ENCODE peak calls at places on chromosomes 13 and 19, in eight cellular contexts. One of them, this sample, is unnamed.

GRCh38 chr13:29654807-29655547 is 59.5 kb upstream of the SLC7A1 start:
- DNase-seq in HFF-Myc: peak; percentile 87
- DNase-seq in kidney epithelial cell: no peak
- DNase-seq in right lobe of liver: no peak
- DNase-seq in IMR-90: peak; percentile 86
- DNase-seq in DND-41: no peak
- DNase-seq in uterus: no peak
- DNase-seq in stomach: no peak
- DNase-seq in this sample: no peak

GRCh38 chr13:75803175-75803611 is 167.1 kb downstream of the LMO7 start:
- DNase-seq in IMR-90: no peak
- DNase-seq in stomach: peak; percentile 57
- DNase-seq in right lobe of liver: no peak
- DNase-seq in kidney epithelial cell: no peak
- DNase-seq in HFF-Myc: no peak
- DNase-seq in DND-41: no peak
- DNase-seq in uterus: no peak
- DNase-seq in this sample: peak; percentile 18

GRCh38 chr19:14361824-14362223 is 19.4 kb upstream of the ADGRE5 start:
- DNase-seq in stomach: no peak
- DNase-seq in DND-41: no peak
- DNase-seq in uterus: no peak
- DNase-seq in kidney epithelial cell: no peak
- DNase-seq in HFF-Myc: no peak
- DNase-seq in IMR-90: no peak
- DNase-seq in right lobe of liver: no peak
- DNase-seq in this sample: peak; percentile 44

GRCh38 chr19:16895467-16896097 is 6.8 kb downstream of the F2RL3 start:
- DNase-seq in right lobe of liver: no peak
- DNase-seq in IMR-90: no peak
- DNase-seq in HFF-Myc: no peak
- DNase-seq in DND-41: no peak
- DNase-seq in uterus: no peak
- DNase-seq in stomach: no peak
- DNase-seq in kidney epithelial cell: no peak
- DNase-seq in this sample: no peak

GRCh38 chr19:56477429-56478338 is 539 bp upstream of the ZNF667 start:
- DNase-seq in kidney epithelial cell: peak; percentile 69
- DNase-seq in DND-41: peak; percentile 88
- DNase-seq in IMR-90: peak; percentile 91
- DNase-seq in right lobe of liver: peak; percentile 81
- DNase-seq in uterus: peak; percentile 91
- DNase-seq in HFF-Myc: peak; percentile 54
- DNase-seq in stomach: peak; percentile 59
- DNase-seq in this sample: no peak

GRCh38 chr19:49691243-49692101 is 556 bp downstream of the CPT1C start:
- DNase-seq in kidney epithelial cell: no peak
- DNase-seq in stomach: no peak
- DNase-seq in right lobe of liver: no peak
- DNase-seq in uterus: peak; percentile 73
- DNase-seq in DND-41: no peak
- DNase-seq in IMR-90: peak; percentile 70
- DNase-seq in HFF-Myc: no peak
- DNase-seq in this sample: no peak

GRCh38 chr13:73544175-73544574 is 485.4 kb downstream of the KLF5 start:
- DNase-seq in kidney epithelial cell: no peak
- DNase-seq in stomach: no peak
- DNase-seq in uterus: no peak
- DNase-seq in DND-41: no peak
- DNase-seq in HFF-Myc: no peak
- DNase-seq in IMR-90: no peak
- DNase-seq in right lobe of liver: no peak
- DNase-seq in this sample: no peak

GRCh38 chr19:2983351-2984195 is 6.2 kb downstream of the TLE6 start:
- DNase-seq in DND-41: no peak
- DNase-seq in kidney epithelial cell: peak; percentile 42
- DNase-seq in uterus: peak; percentile 77
- DNase-seq in right lobe of liver: peak; percentile 36
- DNase-seq in IMR-90: peak; percentile 7
- DNase-seq in HFF-Myc: no peak
- DNase-seq in stomach: no peak
- DNase-seq in this sample: no peak

GRCh38 chr19:30228726-30229523 is 143.3 kb upstream of the ZNF536 start:
- DNase-seq in kidney epithelial cell: no peak
- DNase-seq in IMR-90: peak; percentile 6
- DNase-seq in stomach: no peak
- DNase-seq in DND-41: no peak
- DNase-seq in uterus: no peak
- DNase-seq in right lobe of liver: no peak
- DNase-seq in HFF-Myc: no peak
- DNase-seq in this sample: no peak

GRCh38 chr13:40273173-40274000 is 393.1 kb downstream of the FOXO1 start:
- DNase-seq in stomach: no peak
- DNase-seq in kidney epithelial cell: no peak
- DNase-seq in DND-41: no peak
- DNase-seq in uterus: no peak
- DNase-seq in IMR-90: no peak
- DNase-seq in HFF-Myc: no peak
- DNase-seq in right lobe of liver: no peak
- DNase-seq in this sample: no peak

GRCh38 chr19:44912854-44913253 is 1.6 kb upstream of the APOC1 start:
- DNase-seq in IMR-90: no peak
- DNase-seq in HFF-Myc: no peak
- DNase-seq in uterus: no peak
- DNase-seq in DND-41: no peak
- DNase-seq in right lobe of liver: peak; percentile 92
- DNase-seq in stomach: no peak
- DNase-seq in kidney epithelial cell: no peak
- DNase-seq in this sample: no peak

GRCh38 chr13:46369506-46370268 is 17.4 kb downstream of the RUBCNL start:
- DNase-seq in right lobe of liver: no peak
- DNase-seq in HFF-Myc: no peak
- DNase-seq in stomach: no peak
- DNase-seq in DND-41: no peak
- DNase-seq in uterus: no peak
- DNase-seq in kidney epithelial cell: peak; percentile 58
- DNase-seq in IMR-90: peak; percentile 68
- DNase-seq in this sample: no peak

GRCh38 chr13:53028637-53029121 is at the start of gene OLFM4:
- DNase-seq in right lobe of liver: no peak
- DNase-seq in uterus: no peak
- DNase-seq in stomach: no peak
- DNase-seq in HFF-Myc: no peak
- DNase-seq in IMR-90: no peak
- DNase-seq in DND-41: no peak
- DNase-seq in kidney epithelial cell: no peak
- DNase-seq in this sample: no peak
- H3K4me3 ChIP-seq in right lobe of liver: no peak within 1 kb of the TSS
- H3K4me3 ChIP-seq in uterus: no peak within 1 kb of the TSS
- H3K4me3 ChIP-seq in stomach: no peak within 1 kb of the TSS
- H3K4me3 ChIP-seq in HFF-Myc: no peak within 1 kb of the TSS
- H3K4me3 ChIP-seq in IMR-90: no peak within 1 kb of the TSS
- H3K4me3 ChIP-seq in DND-41: no peak within 1 kb of the TSS
- H3K4me3 ChIP-seq in kidney epithelial cell: no peak within 1 kb of the TSS
- H3K4me3 ChIP-seq in this sample: no peak within 1 kb of the TSS

GRCh38 chr13:97222934-97223710 is 989 bp downstream of the MBNL2 start:
- DNase-seq in right lobe of liver: no peak
- DNase-seq in stomach: no peak
- DNase-seq in IMR-90: no peak
- DNase-seq in uterus: no peak
- DNase-seq in kidney epithelial cell: no peak
- DNase-seq in HFF-Myc: no peak
- DNase-seq in DND-41: no peak
- DNase-seq in this sample: no peak
- H3K4me3 ChIP-seq in right lobe of liver: peak overlapping the region; percentile 61
- H3K4me3 ChIP-seq in stomach: peak overlapping the region; percentile 57
- H3K4me3 ChIP-seq in IMR-90: peak overlapping the region; percentile 90
- H3K4me3 ChIP-seq in uterus: peak overlapping the region; percentile 52
- H3K4me3 ChIP-seq in kidney epithelial cell: peak overlapping the region; percentile 66
- H3K4me3 ChIP-seq in HFF-Myc: peak overlapping the region; percentile 65
- H3K4me3 ChIP-seq in DND-41: peak overlapping the region; percentile 65
- H3K4me3 ChIP-seq in this sample: peak overlapping the region; percentile 82

DNA sequence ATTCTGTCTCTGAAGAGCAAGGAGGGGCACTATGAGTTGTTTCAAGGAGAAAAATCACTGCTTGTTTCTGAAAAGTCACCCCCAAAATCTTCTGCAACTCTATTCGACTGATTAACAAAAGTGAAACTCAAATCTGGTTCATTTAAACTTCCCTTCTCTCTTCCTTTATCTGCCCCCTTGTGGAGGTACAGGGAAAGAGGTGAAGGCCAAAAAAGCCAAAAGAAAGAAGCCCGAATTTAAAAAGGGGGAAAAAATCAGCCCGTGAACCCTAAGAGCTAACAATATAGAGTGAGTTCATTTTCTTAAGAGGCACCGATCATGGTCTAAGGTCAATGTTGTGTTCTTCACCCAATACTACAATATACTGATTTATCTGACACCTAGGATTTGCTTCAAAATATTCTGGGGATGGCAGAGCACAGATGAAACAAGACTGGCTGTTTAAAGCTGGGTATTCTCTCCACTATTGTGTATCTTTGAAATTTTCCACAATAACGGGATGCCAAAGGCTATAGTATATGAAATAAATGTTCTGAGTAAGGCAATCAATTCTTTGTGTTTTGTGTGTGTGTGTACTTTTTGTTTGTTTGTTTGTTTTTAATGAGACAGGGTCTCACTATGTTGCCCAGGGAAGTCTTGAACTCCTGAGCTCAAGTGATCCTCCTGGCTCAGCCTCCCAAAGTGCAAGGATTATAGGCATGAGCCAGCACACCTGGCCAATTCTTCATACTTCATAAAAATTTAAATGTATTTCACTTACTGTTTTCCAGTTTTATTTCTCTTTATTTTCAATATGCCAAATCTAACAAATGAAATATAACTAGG is 55.0 kb upstream of the EEF1AKMT1 start:
- DNase-seq in stomach: no peak
- DNase-seq in uterus: no peak
- DNase-seq in right lobe of liver: no peak
- DNase-seq in IMR-90: peak; percentile 64
- DNase-seq in HFF-Myc: peak; percentile 16
- DNase-seq in kidney epithelial cell: no peak
- DNase-seq in DND-41: peak; percentile 52
- DNase-seq in this sample: peak; percentile 58
- H3K4me3 ChIP-seq in stomach: peak overlapping the region; percentile 23
- H3K4me3 ChIP-seq in uterus: no peak overlapping the region
- H3K4me3 ChIP-seq in right lobe of liver: no peak overlapping the region
- H3K4me3 ChIP-seq in IMR-90: peak overlapping the region; percentile 30
- H3K4me3 ChIP-seq in HFF-Myc: no peak overlapping the region
- H3K4me3 ChIP-seq in kidney epithelial cell: no peak overlapping the region
- H3K4me3 ChIP-seq in DND-41: no peak overlapping the region
- H3K4me3 ChIP-seq in this sample: peak overlapping the region; percentile 27

GRCh38 chr19:1266818-1267440 is 2.2 kb upstream of the CIRBP start:
- DNase-seq in stomach: peak; percentile 80
- DNase-seq in IMR-90: no peak
- DNase-seq in HFF-Myc: no peak
- DNase-seq in DND-41: peak; percentile 55
- DNase-seq in kidney epithelial cell: no peak
- DNase-seq in uterus: peak; percentile 86
- DNase-seq in right lobe of liver: peak; percentile 80
- DNase-seq in this sample: no peak

GRCh38 chr19:1263198-1263597 is 5.9 kb upstream of the CIRBP start:
- DNase-seq in DND-41: no peak
- DNase-seq in kidney epithelial cell: no peak
- DNase-seq in right lobe of liver: no peak
- DNase-seq in stomach: no peak
- DNase-seq in HFF-Myc: no peak
- DNase-seq in uterus: no peak
- DNase-seq in IMR-90: no peak
- DNase-seq in this sample: no peak

GRCh38 chr19:1265611-1266115 is 3.5 kb upstream of the CIRBP start:
- DNase-seq in kidney epithelial cell: no peak
- DNase-seq in DND-41: no peak
- DNase-seq in HFF-Myc: peak; percentile 45
- DNase-seq in right lobe of liver: peak; percentile 60
- DNase-seq in uterus: peak; percentile 71
- DNase-seq in IMR-90: peak; percentile 80
- DNase-seq in stomach: no peak
- DNase-seq in this sample: no peak

GRCh38 chr19:1266116-1266817 is 2.9 kb upstream of the CIRBP start:
- DNase-seq in HFF-Myc: peak; percentile 30
- DNase-seq in IMR-90: peak; percentile 78
- DNase-seq in uterus: peak; percentile 92
- DNase-seq in kidney epithelial cell: no peak
- DNase-seq in stomach: peak; percentile 89
- DNase-seq in DND-41: peak; percentile 54
- DNase-seq in right lobe of liver: peak; percentile 96
- DNase-seq in this sample: no peak

DNA sequence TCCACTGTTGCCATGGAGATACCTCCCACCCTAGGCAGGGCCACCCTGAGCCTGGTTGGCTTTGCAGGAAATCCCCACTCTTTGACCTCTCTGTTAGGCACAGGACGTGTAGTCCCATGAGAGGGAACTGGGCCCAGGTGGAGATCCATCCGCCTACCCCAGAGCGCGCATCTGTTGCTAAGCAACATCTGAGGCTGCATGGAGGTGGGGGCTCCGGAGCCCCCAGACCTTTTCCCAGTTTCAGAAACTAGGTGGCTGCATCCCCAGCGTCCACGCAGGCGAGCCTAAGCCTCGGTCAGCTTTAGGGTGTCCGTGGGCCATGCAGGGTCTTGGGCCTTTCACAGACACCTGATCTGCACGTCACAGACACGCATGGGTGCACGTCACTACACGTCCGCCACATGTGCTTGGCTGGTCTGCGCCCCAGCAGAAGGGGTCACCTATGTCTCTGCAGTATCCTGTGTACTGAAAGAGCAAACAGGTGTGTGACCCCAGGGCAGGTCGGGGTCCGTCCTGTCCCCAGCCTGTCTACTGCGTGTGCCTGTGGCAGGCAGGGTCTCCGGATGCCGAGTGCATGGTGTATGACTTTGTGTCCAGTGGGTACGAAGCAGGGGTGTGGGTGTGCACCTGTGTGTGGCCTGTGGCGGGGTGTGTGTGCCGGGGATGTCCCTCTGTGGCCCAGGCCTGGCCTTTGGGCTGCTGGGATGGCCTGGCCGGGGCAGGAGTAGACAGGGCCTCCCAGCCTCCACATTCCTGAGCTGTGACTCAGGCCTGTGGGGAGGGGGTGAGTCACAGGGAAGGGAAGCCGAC is 4.1 kb upstream of the CIRBP start:
- DNase-seq in kidney epithelial cell: no peak
- DNase-seq in right lobe of liver: peak; percentile 82
- DNase-seq in IMR-90: peak; percentile 88
- DNase-seq in DND-41: no peak
- DNase-seq in HFF-Myc: peak; percentile 51
- DNase-seq in uterus: peak; percentile 85
- DNase-seq in stomach: peak; percentile 73
- DNase-seq in this sample: no peak
- H3K4me3 ChIP-seq in kidney epithelial cell: no peak overlapping the region
- H3K4me3 ChIP-seq in right lobe of liver: no peak overlapping the region
- H3K4me3 ChIP-seq in IMR-90: no peak overlapping the region
- H3K4me3 ChIP-seq in DND-41: no peak overlapping the region
- H3K4me3 ChIP-seq in HFF-Myc: no peak overlapping the region
- H3K4me3 ChIP-seq in uterus: no peak overlapping the region
- H3K4me3 ChIP-seq in stomach: no peak overlapping the region
- H3K4me3 ChIP-seq in this sample: no peak overlapping the region

GRCh38 chr13:77406644-77407440 is 79.9 kb upstream of the MYCBP2 start:
- DNase-seq in right lobe of liver: no peak
- DNase-seq in uterus: no peak
- DNase-seq in kidney epithelial cell: no peak
- DNase-seq in IMR-90: no peak
- DNase-seq in DND-41: no peak
- DNase-seq in stomach: no peak
- DNase-seq in HFF-Myc: no peak
- DNase-seq in this sample: no peak
- H3K4me3 ChIP-seq in right lobe of liver: no peak overlapping the region
- H3K4me3 ChIP-seq in uterus: no peak overlapping the region
- H3K4me3 ChIP-seq in kidney epithelial cell: no peak overlapping the region
- H3K4me3 ChIP-seq in IMR-90: no peak overlapping the region
- H3K4me3 ChIP-seq in DND-41: no peak overlapping the region
- H3K4me3 ChIP-seq in stomach: no peak overlapping the region
- H3K4me3 ChIP-seq in HFF-Myc: no peak overlapping the region
- H3K4me3 ChIP-seq in this sample: no peak overlapping the region

This sample was measured in Jurkat, Clone E6-1.